ENCODE peak calls at places on chromosomes 1 and 21, in four cellular contexts. X, V, E and G are unnamed samples.
A peak's percentile ranks its signal among the peaks of the same experiment; 100 is the strongest.

GRCh38 chr1:2003564-2004131 is at the start of gene CFAP74:
- DNase-seq in X (peak; percentile 92), E (peak; percentile 34), V (no peak), G (peak; percentile 18)

GRCh38 chr1:118986291-118986838 is 1.8 kb downstream of the TBX15 start:
- DNase-seq in V (no peak), E (no peak), X (no peak), G (no peak)

GRCh38 chr21:34807881-34808568 is 139.2 kb downstream of the CLIC6 start:
- DNase-seq in E (no peak), X (no peak), V (peak; percentile 70), G (peak; percentile 94)

GRCh38 chr1:41365772-41366427 is 4.7 kb downstream of the FOXO6 start:
- DNase-seq in X (no peak), V (no peak), E (no peak), G (no peak)

GRCh38 chr1:160093624-160094290 is 4.7 kb downstream of the IGSF8 start:
- DNase-seq in V (no peak), X (no peak), E (no peak), G (no peak)

GRCh38 chr1:218259339-218259738 is 25.8 kb upstream of the RRP15 start:
- DNase-seq in V (no peak), E (no peak), X (no peak), G (no peak)

GRCh38 chr1:22773981-22774471 is 63.4 kb downstream of the EPHB2 start:
- DNase-seq in E (no peak), X (no peak), V (no peak), G (peak; percentile 38)

GRCh38 chr1:26181586-26182371 is 4.5 kb downstream of the CNKSR1 start:
- DNase-seq in V (no peak), E (no peak), X (no peak), G (peak; percentile 13)

GRCh38 chr1:91871994-91872393 is 14.0 kb downstream of the TGFBR3 start:
- DNase-seq in V (no peak), E (no peak), X (no peak), G (peak; percentile 64)

GRCh38 chr1:218925777-218926176 is 247.9 kb upstream of the LYPLAL1 start:
- DNase-seq in E (no peak), V (no peak), X (no peak), G (no peak)

GRCh38 chr1:219121634-219122033 is 52.0 kb upstream of the LYPLAL1 start:
- DNase-seq in E (no peak), V (no peak), X (no peak), G (no peak)

GRCh38 chr1:44576456-44577150 is 97.7 kb downstream of the TMEM53 start:
- DNase-seq in X (no peak), E (no peak), V (no peak), G (no peak)
- TF ChIP-seq MAZ in X (no peak), E (no peak), V (no peak), G (no peak)

DNA sequence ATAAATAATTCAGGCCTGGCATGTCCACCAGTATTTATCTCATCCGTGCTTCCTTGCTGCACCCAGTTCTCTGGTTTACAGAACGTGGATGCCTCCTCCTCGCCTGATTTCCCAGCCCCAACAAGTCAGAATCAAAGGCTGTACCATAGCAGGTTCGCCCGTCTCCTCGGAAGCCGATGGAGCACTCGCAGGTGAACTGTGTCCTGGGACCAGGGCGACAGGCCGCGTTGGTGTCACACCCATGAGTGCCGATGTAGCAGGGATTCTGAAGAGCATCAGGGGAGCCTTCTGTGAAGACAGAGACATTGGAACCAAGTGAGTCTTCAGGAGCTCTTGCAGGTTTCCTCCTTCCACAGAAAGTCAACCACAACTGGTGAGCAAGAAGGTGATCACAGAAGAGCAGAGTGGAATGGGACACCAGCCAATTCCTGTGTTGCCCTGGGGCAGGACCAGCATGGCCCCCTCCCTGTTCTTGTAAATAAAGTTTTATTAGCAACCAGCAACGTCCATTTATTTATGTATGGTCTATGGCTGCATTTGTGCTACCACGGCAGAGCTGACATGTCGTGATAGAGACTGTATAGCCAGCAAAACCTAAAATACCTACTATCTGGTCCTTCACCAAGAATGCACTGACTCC is 40.8 kb downstream of the NID1 start:
- DNase-seq in E (no peak), X (no peak), V (no peak), G (no peak)
- TF ChIP-seq RFX5 in E (no peak), X (no peak), V (no peak), G (no peak)

DNA sequence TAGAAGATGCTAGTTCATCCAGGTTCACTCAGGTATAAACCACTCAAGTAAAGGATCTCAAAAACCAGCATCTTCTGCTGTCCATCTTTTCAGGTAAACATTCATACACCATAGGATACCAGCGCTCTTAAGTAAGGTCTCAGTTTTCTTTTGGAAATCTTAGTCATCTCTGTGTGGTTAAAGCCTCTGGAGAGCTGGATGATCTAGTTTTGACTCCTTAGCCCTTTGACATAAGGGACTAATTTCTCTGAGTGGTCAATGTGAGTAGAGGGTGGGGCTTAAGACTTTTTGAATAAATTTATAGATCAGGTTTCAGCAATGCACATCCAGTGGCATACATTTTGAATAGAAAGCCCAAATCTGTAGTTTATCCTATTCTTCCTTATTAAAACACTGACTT is 92.3 kb downstream of the CTH start:
- DNase-seq in V (no peak), X (no peak), E (no peak), G (peak; percentile 39)
- TF ChIP-seq MAZ in V (no peak), X (no peak), E (no peak), G (no peak)

DNA sequence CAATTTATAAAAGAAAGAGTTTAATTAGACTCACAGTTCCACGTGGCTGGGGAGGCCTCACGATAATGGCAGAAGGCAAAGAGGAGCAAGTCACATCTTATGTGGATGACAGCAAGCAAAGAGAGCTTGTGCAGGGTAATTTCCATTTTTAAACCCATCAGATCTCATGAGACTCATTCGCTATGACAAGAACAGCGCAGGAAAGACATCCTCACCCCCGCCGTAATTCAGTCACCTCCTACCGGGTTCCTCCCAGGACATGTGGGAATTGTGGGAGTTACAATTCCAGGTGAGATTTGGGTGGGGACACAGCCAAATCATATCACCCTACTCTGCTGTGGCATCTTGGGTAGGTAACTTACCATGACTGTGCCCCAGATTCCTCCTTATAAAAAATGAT is 79.8 kb downstream of the AK5 start:
- DNase-seq in V (no peak), X (no peak), E (no peak), G (no peak)
- TF ChIP-seq RFX5 in V (no peak), X (no peak), E (no peak), G (no peak)

GRCh38 chr1:51070640-51071039 is 31.4 kb upstream of the C1orf185 start:
- DNase-seq in E (no peak), X (no peak), V (no peak), G (peak; percentile 72)
- TF ChIP-seq MAZ in E (no peak), X (no peak), V (no peak), G (no peak)

DNA sequence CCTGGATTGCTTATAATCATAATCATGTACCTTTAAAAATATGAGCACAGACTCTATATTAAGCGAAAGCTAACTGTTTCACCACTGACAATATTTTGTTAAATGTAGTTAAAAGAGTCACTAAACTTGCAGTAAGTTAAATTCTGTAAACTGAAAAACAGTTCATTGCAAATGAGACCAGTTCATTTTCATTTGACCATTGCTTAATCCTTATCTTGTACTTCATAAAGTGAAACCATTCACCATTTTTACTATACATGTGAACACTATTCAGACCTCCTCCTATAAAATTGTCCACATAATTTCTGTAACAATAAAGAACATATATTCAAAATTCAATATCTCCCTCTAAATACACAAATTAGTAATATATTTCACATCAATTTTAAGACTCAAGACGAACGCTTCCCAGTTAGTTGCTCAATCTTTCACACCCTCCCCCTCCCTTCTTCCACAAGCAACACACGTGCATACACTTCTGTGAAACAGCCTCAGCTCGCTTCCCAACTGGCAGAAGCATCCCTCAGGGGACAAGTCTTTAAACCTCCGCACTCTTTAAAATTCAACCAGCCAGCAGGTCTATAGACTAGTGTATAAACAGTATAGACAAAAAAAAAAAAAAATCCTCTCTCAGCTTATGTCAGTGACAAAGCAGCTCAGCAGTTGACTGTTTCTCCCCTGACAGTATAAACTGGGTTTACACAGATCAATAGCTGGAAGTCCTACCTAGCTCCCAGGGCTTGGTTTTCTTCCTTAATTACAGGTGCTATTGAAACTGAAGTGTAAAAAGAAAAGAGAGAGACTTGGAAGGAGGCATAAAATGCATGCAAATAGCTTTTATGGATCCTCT is 99.6 kb downstream of the DENND1B start:
- DNase-seq in V (peak; percentile 9), X (no peak), E (no peak), G (peak; percentile 22)
- TF ChIP-seq RFX5 in V (no peak), X (no peak), E (no peak), G (no peak)

GRCh38 chr1:95021085-95021484 is 51.7 kb downstream of the ALG14 start:
- DNase-seq in V (no peak), X (no peak), E (no peak), G (no peak)
- TF ChIP-seq MAZ in V (no peak), X (no peak), E (no peak), G (no peak)

DNA sequence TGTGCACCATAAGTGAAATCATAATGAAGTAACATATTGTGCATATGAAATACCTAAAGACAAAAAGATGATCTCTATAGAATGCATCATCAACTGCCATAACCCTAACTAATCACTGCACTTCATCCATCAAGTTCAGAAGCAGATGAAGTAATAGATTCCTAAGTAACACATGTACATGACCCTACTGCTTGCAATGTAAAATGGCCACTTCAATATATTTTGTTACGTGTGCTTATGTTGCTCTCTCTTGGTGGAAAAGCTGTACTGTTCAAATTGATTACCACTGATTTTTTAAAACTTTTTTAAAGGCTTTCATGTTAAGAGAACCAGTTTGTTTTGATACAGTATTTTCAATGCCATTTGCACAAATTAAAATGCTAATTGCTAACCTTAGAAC is 141.8 kb downstream of the TTLL7 start:
- DNase-seq in E (no peak), V (peak; percentile 6), X (no peak), G (peak; percentile 28)
- TF ChIP-seq RFX5 in E (no peak), V (no peak), X (no peak), G (no peak)

DNA sequence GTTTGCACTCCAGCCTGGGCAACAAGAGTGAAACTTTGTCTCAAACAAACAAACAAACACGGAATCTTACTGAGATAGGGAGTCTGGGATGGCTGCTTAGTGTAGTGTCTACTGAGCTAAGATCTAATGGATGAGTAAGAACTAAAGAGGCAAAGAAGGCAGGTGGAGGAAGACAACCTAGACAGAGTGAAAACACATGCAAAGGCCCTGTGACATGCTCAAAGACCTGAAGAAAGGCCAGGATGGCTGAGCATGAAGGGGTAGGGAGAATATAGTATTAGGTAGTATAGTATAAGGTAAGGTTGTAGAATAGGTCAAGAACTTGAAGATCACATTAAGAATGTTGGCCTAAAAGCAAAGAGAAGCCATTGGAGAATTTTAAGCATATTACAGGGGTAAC is 49.1 kb downstream of the MAP3K7CL start:
- DNase-seq in E (no peak), V (no peak), X (no peak), G (no peak)
- TF ChIP-seq MAZ in E (no peak), V (no peak), X (no peak), G (no peak)

GRCh38 chr1:202521886-202522285 is 173.4 kb downstream of the PPP1R12B start:
- DNase-seq in E (no peak), X (no peak), V (no peak), G (peak; percentile 53)

DNA sequence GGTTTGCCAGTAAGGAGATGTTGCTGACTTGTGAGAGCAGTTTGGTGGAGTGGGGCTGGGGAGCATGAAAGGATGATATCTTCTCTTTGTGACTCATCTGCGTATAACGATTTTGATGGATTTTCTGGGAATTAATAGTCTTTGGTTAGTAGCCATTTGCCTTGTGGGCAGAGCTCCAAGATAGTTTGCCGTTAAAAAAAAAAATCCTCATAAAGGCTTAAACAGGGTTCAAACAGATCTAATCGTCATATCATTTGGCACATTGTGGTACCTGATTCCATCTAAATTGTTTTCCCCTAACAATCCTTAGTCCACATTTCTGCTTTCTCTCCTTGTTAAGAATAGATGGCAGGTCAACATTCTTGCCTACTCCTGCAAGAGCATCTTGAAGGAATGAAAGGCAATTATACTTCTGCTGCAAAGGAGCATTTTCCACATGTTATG is 168.0 kb downstream of the PPP1R12B start:
- DNase-seq in X (no peak), E (no peak), V (no peak), G (peak; percentile 57)
- TF ChIP-seq RFX5 in X (no peak), E (no peak), V (no peak), G (no peak)